ENCODE peak calls at places on chromosome 20, in seven cellular contexts. One of them, this sample, is unnamed.
A peak's percentile ranks its signal among the peaks of the same experiment; 100 is the strongest.

GRCh38 chr20:59585714-59586404 is 18.5 kb upstream of the PHACTR3 start:
- DNase-seq in CD14-positive monocyte: no peak
- DNase-seq in CD8-positive, alpha-beta T cell: no peak
- DNase-seq in GM13977: no peak
- DNase-seq in astrocyte: no peak
- DNase-seq in uterus: no peak
- DNase-seq in tibial artery: no peak
- DNase-seq in this sample: no peak

GRCh38 chr20:25676164-25676809 is 20.4 kb downstream of the ZNF337 start:
- DNase-seq in CD8-positive, alpha-beta T cell: no peak
- DNase-seq in astrocyte: peak; percentile 73
- DNase-seq in GM13977: no peak
- DNase-seq in CD14-positive monocyte: no peak
- DNase-seq in tibial artery: no peak
- DNase-seq in uterus: no peak
- DNase-seq in this sample: no peak

GRCh38 chr20:48094196-48094749 is 309.0 kb upstream of the SULF2 start:
- DNase-seq in uterus: no peak
- DNase-seq in CD14-positive monocyte: no peak
- DNase-seq in CD8-positive, alpha-beta T cell: no peak
- DNase-seq in astrocyte: no peak
- DNase-seq in tibial artery: no peak
- DNase-seq in GM13977: no peak
- DNase-seq in this sample: peak; percentile 15

GRCh38 chr20:42340358-42340757 is 722.2 kb upstream of the CHD6 start:
- DNase-seq in tibial artery: no peak
- DNase-seq in CD14-positive monocyte: no peak
- DNase-seq in uterus: no peak
- DNase-seq in GM13977: no peak
- DNase-seq in astrocyte: no peak
- DNase-seq in CD8-positive, alpha-beta T cell: no peak
- DNase-seq in this sample: no peak

GRCh38 chr20:58439974-58440767 is 51.1 kb downstream of the VAPB start:
- DNase-seq in GM13977: no peak
- DNase-seq in astrocyte: no peak
- DNase-seq in tibial artery: no peak
- DNase-seq in CD14-positive monocyte: no peak
- DNase-seq in CD8-positive, alpha-beta T cell: no peak
- DNase-seq in uterus: no peak
- DNase-seq in this sample: no peak

GRCh38 chr20:49823152-49823847 is 10.7 kb downstream of the SLC9A8 start:
- DNase-seq in tibial artery: no peak
- DNase-seq in astrocyte: no peak
- DNase-seq in CD8-positive, alpha-beta T cell: no peak
- DNase-seq in uterus: no peak
- DNase-seq in CD14-positive monocyte: no peak
- DNase-seq in GM13977: no peak
- DNase-seq in this sample: no peak

GRCh38 chr20:48767269-48767960 is 60.4 kb downstream of the PREX1 start:
- DNase-seq in tibial artery: no peak
- DNase-seq in astrocyte: no peak
- DNase-seq in uterus: no peak
- DNase-seq in GM13977: no peak
- DNase-seq in CD8-positive, alpha-beta T cell: peak; percentile 61
- DNase-seq in CD14-positive monocyte: no peak
- DNase-seq in this sample: no peak

GRCh38 chr20:49661560-49662329 is 51.9 kb downstream of the B4GALT5 start:
- DNase-seq in uterus: no peak
- DNase-seq in astrocyte: no peak
- DNase-seq in CD8-positive, alpha-beta T cell: no peak
- DNase-seq in GM13977: no peak
- DNase-seq in CD14-positive monocyte: no peak
- DNase-seq in tibial artery: no peak
- DNase-seq in this sample: no peak

GRCh38 chr20:5945963-5946362 is 4.4 kb downstream of the TRMT6 start:
- DNase-seq in GM13977: no peak
- DNase-seq in tibial artery: no peak
- DNase-seq in astrocyte: peak; percentile 33
- DNase-seq in CD14-positive monocyte: no peak
- DNase-seq in uterus: no peak
- DNase-seq in CD8-positive, alpha-beta T cell: no peak
- DNase-seq in this sample: no peak

GRCh38 chr20:641516-641913 is 11.5 kb downstream of the SRXN1 start:
- DNase-seq in CD14-positive monocyte: no peak
- DNase-seq in astrocyte: no peak
- DNase-seq in GM13977: no peak
- DNase-seq in tibial artery: no peak
- DNase-seq in CD8-positive, alpha-beta T cell: no peak
- DNase-seq in uterus: no peak
- DNase-seq in this sample: no peak

GRCh38 chr20:47440857-47441773 is 60.6 kb upstream of the NCOA3 start:
- DNase-seq in CD14-positive monocyte: no peak
- DNase-seq in astrocyte: peak; percentile 76
- DNase-seq in CD8-positive, alpha-beta T cell: no peak
- DNase-seq in tibial artery: no peak
- DNase-seq in GM13977: no peak
- DNase-seq in uterus: no peak
- DNase-seq in this sample: no peak

GRCh38 chr20:4811661-4812181 is 90.0 kb downstream of the PRND start:
- DNase-seq in GM13977: no peak
- DNase-seq in tibial artery: peak; percentile 84
- DNase-seq in uterus: no peak
- DNase-seq in astrocyte: no peak
- DNase-seq in CD8-positive, alpha-beta T cell: peak; percentile 82
- DNase-seq in CD14-positive monocyte: peak; percentile 90
- DNase-seq in this sample: no peak

GRCh38 chr20:3547906-3548305 is 77.1 kb downstream of the ATRN start:
- DNase-seq in astrocyte: no peak
- DNase-seq in CD14-positive monocyte: no peak
- DNase-seq in GM13977: no peak
- DNase-seq in tibial artery: no peak
- DNase-seq in uterus: no peak
- DNase-seq in CD8-positive, alpha-beta T cell: no peak
- DNase-seq in this sample: no peak

GRCh38 chr20:2234788-2235187 is 61.0 kb upstream of the TGM3 start:
- DNase-seq in CD14-positive monocyte: no peak
- DNase-seq in GM13977: no peak
- DNase-seq in uterus: no peak
- DNase-seq in tibial artery: no peak
- DNase-seq in CD8-positive, alpha-beta T cell: no peak
- DNase-seq in astrocyte: no peak
- DNase-seq in this sample: no peak

GRCh38 chr20:51044796-51045195 is 21.9 kb upstream of the KCNG1 start:
- DNase-seq in uterus: no peak
- DNase-seq in astrocyte: no peak
- DNase-seq in GM13977: no peak
- DNase-seq in tibial artery: no peak
- DNase-seq in CD14-positive monocyte: no peak
- DNase-seq in CD8-positive, alpha-beta T cell: no peak
- DNase-seq in this sample: no peak

GRCh38 chr20:35434085-35435005 is 3.7 kb downstream of the GDF5 start:
- DNase-seq in tibial artery: no peak
- DNase-seq in astrocyte: no peak
- DNase-seq in uterus: peak; percentile 49
- DNase-seq in CD8-positive, alpha-beta T cell: no peak
- DNase-seq in CD14-positive monocyte: no peak
- DNase-seq in GM13977: no peak
- DNase-seq in this sample: no peak

GRCh38 chr20:50713677-50714101 is 17.7 kb upstream of the PARD6B start:
- DNase-seq in CD8-positive, alpha-beta T cell: no peak
- DNase-seq in tibial artery: no peak
- DNase-seq in CD14-positive monocyte: no peak
- DNase-seq in astrocyte: no peak
- DNase-seq in uterus: peak; percentile 60
- DNase-seq in GM13977: no peak
- DNase-seq in this sample: no peak

GRCh38 chr20:36017034-36017951 is 48.9 kb downstream of the CNBD2 start:
- DNase-seq in CD8-positive, alpha-beta T cell: no peak
- DNase-seq in GM13977: no peak
- DNase-seq in tibial artery: no peak
- DNase-seq in uterus: peak; percentile 15
- DNase-seq in CD14-positive monocyte: no peak
- DNase-seq in astrocyte: peak; percentile 63
- DNase-seq in this sample: no peak

GRCh38 chr20:17616480-17617211 is 46.8 kb downstream of the DSTN start:
- DNase-seq in tibial artery: peak; percentile 64
- DNase-seq in CD14-positive monocyte: no peak
- DNase-seq in GM13977: peak; percentile 8
- DNase-seq in uterus: no peak
- DNase-seq in astrocyte: no peak
- DNase-seq in CD8-positive, alpha-beta T cell: no peak
- DNase-seq in this sample: no peak

DNA sequence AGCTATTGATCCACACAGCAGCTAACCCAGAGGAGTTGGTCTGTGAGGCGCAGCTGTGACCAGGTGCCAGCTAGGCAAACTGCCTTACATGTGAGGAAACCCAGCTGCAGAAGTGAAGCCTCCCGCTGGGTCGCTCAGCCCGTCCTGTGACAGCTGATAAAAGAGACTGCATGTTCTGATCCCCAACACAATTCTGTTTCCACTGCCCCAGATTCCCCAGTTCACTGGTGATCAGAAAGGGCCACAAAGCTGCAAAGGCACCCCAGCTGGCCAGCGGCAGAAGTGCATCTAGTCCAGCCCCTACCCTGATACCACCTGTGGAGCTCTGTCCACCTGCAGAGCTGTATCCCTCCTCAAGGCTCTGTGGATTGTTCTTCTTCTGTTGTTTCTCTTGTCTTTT is 64.5 kb downstream of the CTNNBL1 start:
- DNase-seq in uterus: no peak
- DNase-seq in CD14-positive monocyte: no peak
- DNase-seq in astrocyte: no peak
- DNase-seq in GM13977: no peak
- DNase-seq in tibial artery: no peak
- DNase-seq in CD8-positive, alpha-beta T cell: no peak
- DNase-seq in this sample: no peak
- TF ChIP-seq CTCF in uterus: no peak
- TF ChIP-seq CTCF in CD14-positive monocyte: peak; percentile 27
- TF ChIP-seq CTCF in astrocyte: peak; percentile 6
- TF ChIP-seq CTCF in GM13977: peak; percentile 10
- TF ChIP-seq CTCF in tibial artery: no peak
- TF ChIP-seq CTCF in CD8-positive, alpha-beta T cell: no peak
- TF ChIP-seq CTCF in this sample: peak; percentile 17

GRCh38 chr20:44274303-44275017 is 27.4 kb downstream of the GDAP1L1 start:
- DNase-seq in tibial artery: no peak
- DNase-seq in uterus: no peak
- DNase-seq in CD14-positive monocyte: no peak
- DNase-seq in GM13977: no peak
- DNase-seq in astrocyte: no peak
- DNase-seq in CD8-positive, alpha-beta T cell: no peak
- DNase-seq in this sample: no peak

GRCh38 chr20:44268802-44269201 is 21.7 kb downstream of the GDAP1L1 start:
- DNase-seq in uterus: no peak
- DNase-seq in CD14-positive monocyte: no peak
- DNase-seq in CD8-positive, alpha-beta T cell: no peak
- DNase-seq in tibial artery: no peak
- DNase-seq in GM13977: no peak
- DNase-seq in astrocyte: no peak
- DNase-seq in this sample: no peak

GRCh38 chr20:44273231-44274215 is 26.4 kb downstream of the GDAP1L1 start:
- DNase-seq in uterus: no peak
- DNase-seq in CD14-positive monocyte: no peak
- DNase-seq in GM13977: no peak
- DNase-seq in CD8-positive, alpha-beta T cell: no peak
- DNase-seq in astrocyte: no peak
- DNase-seq in tibial artery: no peak
- DNase-seq in this sample: no peak

DNA sequence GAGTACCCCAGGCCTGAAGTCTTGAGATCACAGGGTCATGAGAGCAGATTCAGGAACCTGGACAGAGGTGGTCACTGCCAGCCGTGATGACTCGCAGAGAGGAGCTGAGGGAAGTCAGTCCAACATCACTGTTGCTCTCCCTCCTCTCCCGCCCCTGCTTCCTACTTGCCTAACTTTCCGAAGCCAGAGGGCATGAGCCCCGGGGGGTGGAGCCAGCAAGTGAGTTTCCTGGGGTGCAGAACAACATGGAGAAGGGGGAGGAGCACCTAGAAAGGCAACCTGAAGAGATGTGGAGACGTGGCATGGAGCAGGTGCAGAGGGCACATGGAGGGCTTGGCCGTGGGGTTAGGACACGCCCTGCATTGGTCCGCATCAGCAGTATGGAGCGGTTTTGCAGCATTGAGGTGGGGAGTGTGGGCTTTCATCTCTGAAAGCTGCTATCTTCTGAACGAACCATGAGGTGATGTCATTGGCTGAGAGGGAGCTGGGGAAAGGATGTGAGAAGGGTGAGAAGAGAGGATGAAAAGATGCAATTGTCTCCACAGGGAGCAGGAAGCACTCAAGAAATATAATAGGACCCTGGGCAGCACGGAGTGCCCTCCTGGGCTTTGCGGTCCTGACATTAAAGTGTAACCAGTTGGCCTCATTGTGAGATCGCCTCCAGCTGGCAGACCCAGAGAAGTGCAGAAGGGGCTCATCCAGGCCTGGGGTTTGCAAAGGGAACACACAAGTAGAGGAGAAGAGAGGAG is 25.0 kb downstream of the GDAP1L1 start:
- DNase-seq in CD8-positive, alpha-beta T cell: no peak
- DNase-seq in tibial artery: no peak
- DNase-seq in uterus: no peak
- DNase-seq in GM13977: no peak
- DNase-seq in CD14-positive monocyte: no peak
- DNase-seq in astrocyte: no peak
- DNase-seq in this sample: no peak
- TF ChIP-seq CTCF in CD8-positive, alpha-beta T cell: no peak
- TF ChIP-seq CTCF in tibial artery: no peak
- TF ChIP-seq CTCF in uterus: no peak
- TF ChIP-seq CTCF in GM13977: peak; percentile 38
- TF ChIP-seq CTCF in CD14-positive monocyte: no peak
- TF ChIP-seq CTCF in astrocyte: no peak
- TF ChIP-seq CTCF in this sample: no peak

DNA sequence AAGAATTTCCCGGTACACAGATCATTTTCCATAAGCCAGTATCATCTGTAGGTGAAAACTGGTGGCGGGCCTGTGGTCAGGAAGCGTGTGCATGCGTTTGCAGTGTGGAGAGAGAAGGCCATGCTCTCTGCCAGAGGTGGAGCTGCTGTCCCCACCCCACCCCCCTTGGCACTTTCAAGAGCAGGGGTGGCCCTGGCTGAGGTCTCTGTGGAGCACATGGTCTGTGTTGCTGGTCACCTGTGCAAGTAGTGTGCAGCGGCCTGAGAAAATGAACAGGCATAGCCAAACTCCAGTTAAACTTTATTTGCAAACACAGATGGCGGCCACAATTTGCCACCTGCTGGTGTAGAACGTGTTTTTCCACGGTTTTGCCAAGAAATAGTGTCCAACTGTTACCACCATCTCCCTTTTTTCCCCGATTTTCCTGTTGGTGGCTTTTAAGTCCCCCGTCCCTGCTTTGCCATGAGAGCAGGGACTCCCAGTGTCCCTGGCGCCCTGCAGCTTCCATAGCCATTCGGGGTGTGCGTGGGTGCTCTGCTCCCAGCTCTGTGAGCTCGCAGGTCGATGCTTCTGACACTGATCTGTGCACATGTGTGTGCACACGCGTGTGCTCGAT is 2.5 kb downstream of the ADRM1 start:
- DNase-seq in uterus: no peak
- DNase-seq in astrocyte: no peak
- DNase-seq in CD14-positive monocyte: no peak
- DNase-seq in tibial artery: no peak
- DNase-seq in CD8-positive, alpha-beta T cell: peak; percentile 20
- DNase-seq in GM13977: no peak
- DNase-seq in this sample: no peak
- TF ChIP-seq CTCF in uterus: no peak
- TF ChIP-seq CTCF in astrocyte: no peak
- TF ChIP-seq CTCF in CD14-positive monocyte: no peak
- TF ChIP-seq CTCF in tibial artery: no peak
- TF ChIP-seq CTCF in CD8-positive, alpha-beta T cell: no peak
- TF ChIP-seq CTCF in GM13977: no peak
- TF ChIP-seq CTCF in this sample: no peak

GRCh38 chr20:12670292-12670691 is 338.5 kb upstream of the SPTLC3 start:
- DNase-seq in astrocyte: no peak
- DNase-seq in GM13977: no peak
- DNase-seq in tibial artery: no peak
- DNase-seq in CD8-positive, alpha-beta T cell: no peak
- DNase-seq in uterus: no peak
- DNase-seq in CD14-positive monocyte: no peak
- DNase-seq in this sample: no peak
- TF ChIP-seq CTCF in astrocyte: no peak
- TF ChIP-seq CTCF in GM13977: no peak
- TF ChIP-seq CTCF in tibial artery: no peak
- TF ChIP-seq CTCF in CD8-positive, alpha-beta T cell: no peak
- TF ChIP-seq CTCF in uterus: no peak
- TF ChIP-seq CTCF in CD14-positive monocyte: no peak
- TF ChIP-seq CTCF in this sample: no peak

This sample was measured in LNCaP clone FGC.